ENCODE peak calls at places on chromosomes 1 and 21, in six cellular contexts. Z, C, Y, S, R and V are unnamed samples. For H3K9me3, the result is how much of the 10 kb centered on the place peaks cover.

GRCh38 chr1:12161662-12162458 is 4.9 kb upstream of the TNFRSF1B start:
- DNase-seq in Z (peak), C (peak), Y (no peak), S (peak), R (peak), V (peak)

GRCh38 chr1:56397811-56398231 is 181.5 kb downstream of the PLPP3 start:
- DNase-seq in Z (peak), C (no peak), Y (no peak), S (no peak), R (peak), V (no peak)

GRCh38 chr1:208369658-208370057 is 125.5 kb upstream of the PLXNA2 start:
- DNase-seq in Z (no peak), C (no peak), Y (no peak), S (no peak), R (no peak), V (no peak)

GRCh38 chr1:247079141-247079874 is 697 bp upstream of the ZNF670 start:
- DNase-seq in Z (no peak), C (no peak), Y (peak), S (no peak), R (no peak), V (no peak)

GRCh38 chr1:235843458-235843857 is 23.2 kb downstream of the LYST start:
- DNase-seq in Z (no peak), C (no peak), Y (no peak), S (no peak), R (peak), V (no peak)

GRCh38 chr1:2322065-2322571 is 69.2 kb downstream of the MORN1 start:
- DNase-seq in Z (no peak), C (peak), Y (peak), S (no peak), R (peak), V (no peak)

GRCh38 chr1:61111084-61112050 is 29.0 kb downstream of the NFIA start:
- DNase-seq in Z (no peak), C (no peak), Y (no peak), S (no peak), R (peak), V (no peak)

GRCh38 chr1:212814989-212815388 is 23.3 kb downstream of the TATDN3 start:
- DNase-seq in Z (peak), C (no peak), Y (no peak), S (no peak), R (peak), V (no peak)

GRCh38 chr1:242129103-242129502 is 130.2 kb upstream of the MAP1LC3C start:
- DNase-seq in Z (no peak), C (no peak), Y (no peak), S (no peak), R (no peak), V (no peak)

GRCh38 chr1:202143768-202144509 is 598 bp downstream of the ARL8A start:
- DNase-seq in Z (no peak), C (peak), Y (no peak), S (peak), R (peak), V (no peak)

GRCh38 chr1:29488794-29489309 is 252.5 kb downstream of the PTPRU start:
- DNase-seq in Z (no peak), C (no peak), Y (no peak), S (no peak), R (no peak), V (no peak)

GRCh38 chr1:13702425-13703127 is 2.6 kb downstream of the PRDM2 start:
- DNase-seq in Z (no peak), C (no peak), Y (no peak), S (no peak), R (no peak), V (peak)

GRCh38 chr1:226688056-226688748 is 50.9 kb downstream of the ITPKB start:
- DNase-seq in Z (no peak), C (no peak), Y (no peak), S (no peak), R (no peak), V (no peak)

GRCh38 chr1:107277022-107277421 is 136.2 kb downstream of the NTNG1 start:
- DNase-seq in Z (peak), C (no peak), Y (peak), S (peak), R (peak), V (no peak)

DNA sequence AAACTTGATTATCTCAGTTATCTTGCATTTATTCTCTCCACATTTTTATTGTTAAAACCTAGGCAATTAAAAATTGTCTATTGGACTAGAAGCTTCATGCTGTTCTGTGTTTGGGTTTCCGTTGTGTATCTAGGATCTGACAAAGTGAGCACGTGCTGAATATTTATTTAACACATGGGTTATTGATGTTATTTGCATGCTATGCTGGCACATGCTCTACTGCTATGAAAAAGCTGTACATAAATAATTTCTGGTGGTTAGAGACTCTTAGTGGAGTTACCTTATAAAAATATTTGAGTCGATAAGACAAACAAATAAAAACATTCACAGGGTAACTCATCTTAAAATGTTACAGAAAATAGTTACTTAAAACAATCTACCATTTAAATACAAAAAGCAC is 1769.7 kb downstream of the MRPL39 start:
- DNase-seq in Z (no peak), C (no peak), Y (no peak), S (no peak), R (no peak), V (no peak)
- H3K9me3 ChIP-seq in Z (under half), C (under half), Y (under half), S (under half), R (under half), V (under half)

DNA sequence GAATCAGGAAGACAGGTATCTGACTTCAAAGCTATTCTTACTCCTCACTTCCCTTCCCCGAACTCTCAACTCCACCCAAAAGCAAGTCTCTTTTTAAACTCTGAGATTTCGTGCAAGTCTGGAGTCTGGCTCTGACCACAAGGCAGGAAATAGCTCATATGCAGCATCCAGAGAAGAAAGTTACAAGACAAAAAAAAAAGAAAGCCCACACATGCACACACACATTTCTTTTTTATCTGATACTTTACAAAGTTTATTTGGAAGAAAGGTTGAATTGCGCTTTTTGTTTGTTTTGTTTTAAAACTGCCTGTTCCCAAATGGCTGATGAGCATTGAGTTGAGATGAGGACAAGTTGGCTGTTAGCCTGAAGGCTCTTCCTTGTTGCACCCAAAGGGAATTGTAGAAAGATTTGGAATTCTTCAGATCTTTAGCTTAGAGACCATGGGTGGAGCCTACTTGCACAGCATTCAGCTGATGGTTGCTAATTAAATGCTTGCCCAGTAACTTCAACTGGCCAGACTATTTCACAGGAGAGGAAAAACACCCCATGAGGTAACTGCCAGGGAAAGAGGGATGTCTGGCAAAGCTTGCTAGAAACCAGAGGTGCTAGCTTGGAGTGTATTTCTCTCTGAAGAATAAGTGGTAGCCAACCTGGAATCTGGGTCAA is 490.3 kb downstream of the TTLL7 start:
- DNase-seq in Z (no peak), C (no peak), Y (no peak), S (no peak), R (peak), V (no peak)
- H3K9me3 ChIP-seq in Z (under half), C (under half), Y (under half), S (under half), R (under half), V (under half)

GRCh38 chr21:38852278-38852677 is 46.5 kb downstream of the ETS2 start:
- DNase-seq in Z (no peak), C (no peak), Y (no peak), S (no peak), R (no peak), V (no peak)
- H3K9me3 ChIP-seq in Z (under half), C (under half), Y (under half), S (under half), R (under half), V (under half)

GRCh38 chr1:239635276-239635675 is 248.9 kb downstream of the CHRM3 start:
- DNase-seq in Z (no peak), C (no peak), Y (no peak), S (no peak), R (no peak), V (no peak)
- H3K9me3 ChIP-seq in Z (under half), C (under half), Y (under half), S (under half), R (under half), V (under half)

GRCh38 chr1:41515778-41516167 is 31.3 kb upstream of the EDN2 start:
- DNase-seq in Z (no peak), C (no peak), Y (no peak), S (no peak), R (no peak), V (no peak)

GRCh38 chr1:41517039-41517438 is 32.6 kb upstream of the EDN2 start:
- DNase-seq in Z (no peak), C (no peak), Y (no peak), S (no peak), R (no peak), V (no peak)

GRCh38 chr1:41514381-41514780 is 29.9 kb upstream of the EDN2 start:
- DNase-seq in Z (no peak), C (no peak), Y (no peak), S (no peak), R (no peak), V (no peak)

GRCh38 chr1:41516168-41516961 is 31.9 kb upstream of the EDN2 start:
- DNase-seq in Z (peak), C (peak), Y (peak), S (peak), R (peak), V (peak)

GRCh38 chr1:41515131-41515678 is 30.7 kb upstream of the EDN2 start:
- DNase-seq in Z (no peak), C (no peak), Y (no peak), S (no peak), R (no peak), V (no peak)
- H3K9me3 ChIP-seq in Z (under half), C (under half), Y (under half), S (under half), R (under half), V (under half)

GRCh38 chr21:30628109-30628508 is 6.9 kb upstream of the KRTAP20-2 start:
- DNase-seq in Z (no peak), C (no peak), Y (no peak), S (no peak), R (no peak), V (no peak)
- H3K9me3 ChIP-seq in Z (under half), C (under half), Y (under half), S (under half), R (under half), V (under half)

DNA sequence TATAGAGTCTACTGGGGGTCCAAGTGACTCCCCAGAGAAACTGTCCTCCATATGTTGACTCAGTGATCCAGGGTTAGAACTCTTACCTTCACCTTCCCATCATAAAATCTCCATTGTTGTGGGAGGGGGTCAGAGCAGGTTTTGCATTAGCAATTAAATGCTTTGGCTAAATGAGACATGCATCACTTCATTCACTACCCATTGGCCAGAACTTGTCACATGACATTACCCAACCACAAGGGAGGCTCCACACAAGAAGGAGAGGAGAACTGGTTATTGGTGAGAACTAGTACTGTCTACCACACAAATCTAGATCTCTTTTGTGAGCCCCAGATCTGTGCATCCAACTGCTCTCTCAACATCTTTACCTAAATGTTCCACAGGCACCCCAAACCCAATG is 4.2 kb upstream of the C1orf162 start:
- DNase-seq in Z (no peak), C (no peak), Y (no peak), S (no peak), R (no peak), V (no peak)
- H3K9me3 ChIP-seq in Z (under half), C (under half), Y (under half), S (under half), R (under half), V (under half)

GRCh38 chr1:232131715-232132391 is 498.1 kb downstream of the SIPA1L2 start:
- DNase-seq in Z (no peak), C (no peak), Y (no peak), S (no peak), R (no peak), V (no peak)

GRCh38 chr1:232132572-232132971 is 497.4 kb downstream of the SIPA1L2 start:
- DNase-seq in Z (no peak), C (no peak), Y (no peak), S (no peak), R (no peak), V (no peak)

GRCh38 chr1:232127190-232127589 is 500.6 kb downstream of the DISC1 start:
- DNase-seq in Z (no peak), C (no peak), Y (no peak), S (no peak), R (peak), V (no peak)

GRCh38 chr1:232134365-232134764 is 495.6 kb downstream of the SIPA1L2 start:
- DNase-seq in Z (no peak), C (no peak), Y (no peak), S (no peak), R (no peak), V (no peak)

DNA sequence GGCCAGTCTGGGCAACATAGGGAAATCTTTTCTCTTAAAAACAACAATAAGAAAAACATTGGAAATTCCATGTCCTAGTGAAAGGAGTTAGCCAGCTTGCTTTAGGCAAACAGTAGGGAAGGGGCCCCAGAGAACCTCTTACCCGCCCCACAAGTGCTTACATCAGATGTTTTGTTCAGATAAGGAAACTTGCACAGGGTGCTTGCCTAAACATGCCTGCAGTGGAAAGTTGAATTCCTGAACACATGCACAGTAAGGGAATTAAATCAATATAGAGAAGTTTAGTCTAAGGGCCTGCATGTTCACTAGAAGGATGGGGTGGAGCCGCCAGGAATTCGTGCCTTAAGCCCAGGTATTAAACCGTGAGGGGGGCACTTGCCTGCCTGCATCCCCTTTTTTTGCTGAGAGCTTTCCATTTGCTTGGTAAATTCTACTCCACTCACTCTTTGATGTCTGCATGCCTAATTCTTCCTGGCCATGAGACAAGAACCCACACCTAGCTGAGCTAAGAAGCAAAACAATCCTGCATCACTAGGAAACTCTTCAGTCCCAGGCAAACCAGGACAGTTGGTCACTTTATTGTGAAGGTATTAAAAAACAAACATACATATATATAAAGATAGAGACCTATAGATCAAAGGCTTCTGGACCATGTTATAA is 499.0 kb downstream of the SIPA1L2 start:
- DNase-seq in Z (no peak), C (no peak), Y (no peak), S (no peak), R (no peak), V (no peak)
- H3K9me3 ChIP-seq in Z (under half), C (under half), Y (under half), S (under half), R (under half), V (under half)